ENCODE peak calls at places on chromosomes 2 and 18, in nine cellular contexts. E is gastrocnemius medialis, S is Peyer's patch, N is tibial nerve, W is stomach, Z is sigmoid colon, H is esophagus squamous epithelium, Q is NB4, M is HCT116. Y is an unnamed sample.

GRCh38 chr2:237459741-237460174 is 27.3 kb upstream of the MLPH start:
- DNase-seq in E (no peak), S (no peak), N (no peak), W (no peak), Z (no peak), H (no peak), Q (no peak), M (no peak), Y (peak; percentile 4)

GRCh38 chr2:54558188-54558975 is 102.3 kb downstream of the SPTBN1 start:
- DNase-seq in E (no peak), S (peak; percentile 90), N (no peak), W (peak; percentile 84), Z (peak; percentile 83), H (peak; percentile 15), Q (peak; percentile 89), M (peak; percentile 56), Y (peak; percentile 69)

GRCh38 chr2:128512664-128513415 is 194.2 kb upstream of the HS6ST1 start:
- DNase-seq in E (no peak), S (no peak), N (no peak), W (no peak), Z (no peak), H (no peak), Q (no peak), M (no peak), Y (no peak)

GRCh38 chr2:109079590-109079989 is 49.4 kb upstream of the SH3RF3 start:
- DNase-seq in E (no peak), S (no peak), N (no peak), W (no peak), Z (no peak), H (no peak), Q (no peak), M (no peak), Y (no peak)

GRCh38 chr2:130836501-130837174 is at the start of gene ARHGEF4:
- DNase-seq in E (no peak), S (peak; percentile 78), N (no peak), W (peak; percentile 70), Z (no peak), H (no peak), Q (peak; percentile 56), M (peak; percentile 50), Y (peak; percentile 2)

GRCh38 chr2:1781291-1782080 is 37.2 kb upstream of the PXDN start:
- DNase-seq in E (no peak), S (no peak), N (no peak), W (peak; percentile 17), Z (no peak), H (no peak), Q (peak; percentile 83), M (peak; percentile 1), Y (no peak)

GRCh38 chr18:21262979-21263378 is 20.9 kb downstream of the GREB1L start:
- DNase-seq in E (no peak), S (no peak), N (no peak), W (no peak), Z (no peak), H (no peak), Q (no peak), M (no peak), Y (no peak)

GRCh38 chr2:100257939-100258338 is 64.4 kb downstream of the LONRF2 start:
- DNase-seq in E (no peak), S (no peak), N (no peak), W (no peak), Z (no peak), H (no peak), Q (no peak), M (no peak), Y (no peak)

GRCh38 chr2:20745924-20746555 is 76.9 kb downstream of the LDAH start:
- DNase-seq in E (no peak), S (no peak), N (no peak), W (no peak), Z (no peak), H (no peak), Q (no peak), M (no peak), Y (no peak)

GRCh38 chr18:75320506-75320905 is 107.0 kb downstream of the SMIM21 start:
- DNase-seq in E (no peak), S (no peak), N (no peak), W (no peak), Z (no peak), H (no peak), Q (no peak), M (no peak), Y (no peak)

GRCh38 chr2:65320042-65320711 is 92.5 kb downstream of the ACTR2 start:
- DNase-seq in E (no peak), S (no peak), N (no peak), W (no peak), Z (no peak), H (no peak), Q (peak; percentile 38), M (peak; percentile 64), Y (peak; percentile 15)

GRCh38 chr2:159111346-159111922 is 143.0 kb downstream of the TANC1 start:
- DNase-seq in E (no peak), S (no peak), N (no peak), W (no peak), Z (no peak), H (no peak), Q (no peak), M (no peak), Y (no peak)

GRCh38 chr18:50649821-50650220 is 89.9 kb downstream of the MAPK4 start:
- DNase-seq in E (no peak), S (no peak), N (no peak), W (no peak), Z (peak; percentile 95), H (no peak), Q (no peak), M (no peak), Y (no peak)

GRCh38 chr2:231467613-231468525 is 3.6 kb upstream of the NCL start:
- DNase-seq in E (no peak), S (no peak), N (no peak), W (no peak), Z (no peak), H (no peak), Q (no peak), M (no peak), Y (no peak)

GRCh38 chr2:231462729-231463465 is 1.4 kb downstream of the NCL start:
- DNase-seq in E (no peak), S (no peak), N (no peak), W (no peak), Z (no peak), H (no peak), Q (no peak), M (no peak), Y (peak; percentile 41)

GRCh38 chr2:231467016-231467545 is 2.8 kb upstream of the NCL start:
- DNase-seq in E (no peak), S (no peak), N (no peak), W (no peak), Z (no peak), H (no peak), Q (no peak), M (no peak), Y (no peak)

GRCh38 chr2:231463698-231464575 is at the start of gene NCL:
- DNase-seq in E (peak; percentile 66), S (peak; percentile 81), N (peak; percentile 65), W (peak; percentile 78), Z (peak; percentile 99), H (peak; percentile 79), Q (peak; percentile 84), M (peak; percentile 54), Y (peak; percentile 95)

DNA sequence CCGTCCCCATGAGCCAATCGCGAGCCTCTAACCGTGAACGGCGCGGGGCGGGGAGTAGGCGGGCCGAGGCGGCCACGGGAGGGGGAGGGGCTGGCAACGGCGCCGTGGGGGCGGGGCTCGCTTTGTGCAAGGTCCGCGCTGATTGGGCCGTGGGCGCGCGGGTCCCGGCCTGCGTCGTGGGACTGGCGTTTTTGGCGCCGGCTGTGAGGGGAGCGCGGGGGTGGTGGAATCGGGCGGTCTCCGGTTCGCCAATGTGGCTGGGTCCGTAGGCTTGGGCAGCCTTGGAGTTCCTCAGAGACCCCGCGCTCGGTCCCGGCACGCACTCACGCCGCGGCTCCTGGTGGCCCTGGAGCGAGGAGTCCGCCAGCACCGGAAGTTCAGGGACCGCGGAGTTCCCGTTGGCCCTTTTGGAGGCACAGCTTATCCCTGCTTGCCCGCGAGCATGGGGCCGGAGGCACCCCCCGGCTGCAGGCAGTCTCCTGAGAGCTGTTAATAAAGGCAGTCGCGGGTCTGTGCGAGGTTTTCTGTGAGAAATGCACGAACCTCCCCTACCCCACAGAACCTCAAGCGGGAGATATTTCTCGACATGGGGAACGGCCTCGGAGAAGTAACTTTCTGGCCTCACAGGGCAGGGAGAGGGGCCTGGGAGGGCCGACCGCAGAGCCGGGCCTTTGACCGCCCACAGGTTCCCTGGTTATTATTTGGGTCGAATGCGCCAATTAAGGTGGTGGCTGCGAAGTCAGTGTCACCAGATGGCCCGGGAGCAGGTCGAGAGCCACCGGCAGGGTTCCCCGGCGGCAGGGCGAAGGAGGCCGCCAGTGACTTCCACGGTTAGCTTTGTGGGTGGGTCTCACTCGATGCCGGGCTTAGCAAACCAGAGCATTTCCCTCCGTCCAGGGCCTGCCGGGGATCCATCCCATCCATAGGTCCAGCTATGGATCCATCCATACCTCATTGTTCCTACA is 574 bp upstream of the NCL start:
- DNase-seq in E (peak; percentile 97), S (peak; percentile 99), N (peak; percentile 99), W (peak; percentile 99), Z (no peak), H (peak; percentile 92), Q (peak; percentile 99), M (peak; percentile 92), Y (peak; percentile 99)
- TF ChIP-seq POLR2A in E (no peak), S (no peak), N (no peak), W (no peak), Z (peak; percentile 6), H (peak; percentile 40), Q (peak; percentile 42), M (peak; percentile 5), Y (peak; percentile 86)

GRCh38 chr2:202375611-202376408 is at the start of gene BMPR2:
- DNase-seq in E (peak; percentile 86), S (peak; percentile 94), N (peak; percentile 77), W (peak; percentile 89), Z (peak; percentile 94), H (peak; percentile 33), Q (peak; percentile 90), M (peak; percentile 56), Y (peak; percentile 94)
- TF ChIP-seq POLR2A in E (peak; percentile 92), S (peak; percentile 75), N (peak; percentile 88), W (no peak), Z (peak; percentile 73), H (peak; percentile 57), Q (peak; percentile 86), M (peak; percentile 68), Y (peak; percentile 69)

GRCh38 chr2:10045561-10046355 is 2.4 kb downstream of the KLF11 start:
- DNase-seq in E (no peak), S (no peak), N (no peak), W (peak; percentile 70), Z (no peak), H (no peak), Q (no peak), M (no peak), Y (peak; percentile 22)
- TF ChIP-seq POLR2A in E (no peak), S (no peak), N (no peak), W (no peak), Z (no peak), H (no peak), Q (no peak), M (no peak), Y (no peak)

DNA sequence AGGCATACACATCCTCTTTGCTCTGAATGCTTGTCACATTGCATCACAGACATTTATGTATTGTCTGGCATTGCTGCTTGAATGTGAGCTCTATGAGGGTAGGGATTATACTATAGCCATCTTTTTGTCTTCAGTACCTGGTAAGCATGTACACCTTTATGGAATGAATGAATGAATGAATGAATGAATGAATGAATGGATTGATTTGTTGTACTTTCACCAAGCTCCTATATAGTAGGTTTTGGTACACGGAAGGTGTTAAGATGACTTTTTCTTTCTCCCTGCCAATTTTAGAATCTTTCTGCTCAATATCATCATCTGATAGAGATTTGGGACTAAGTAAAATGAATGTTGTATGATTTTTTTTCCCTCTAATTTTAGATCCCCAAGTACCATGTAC is 13.5 kb downstream of the LTBP1 start:
- DNase-seq in E (no peak), S (no peak), N (no peak), W (no peak), Z (no peak), H (no peak), Q (no peak), M (no peak), Y (peak; percentile 37)
- TF ChIP-seq POLR2A in E (no peak), S (no peak), N (no peak), W (no peak), Z (no peak), H (no peak), Q (no peak), M (no peak), Y (no peak)

Y was measured in erythroblast.